ENCODE peak calls at places on chromosomes 5 and 9, in seven cellular contexts. M, G, A, Y, R, C and X are unnamed samples.

GRCh38 chr9:114884787-114885452 is 45.5 kb downstream of the TNFSF8 start:
- DNase-seq in C (peak), R (no peak), Y (no peak), A (no peak), M (no peak), G (no peak), X (no peak)

GRCh38 chr5:150507283-150508020 is 479 bp upstream of the NDST1 start:
- DNase-seq in A (peak), G (no peak), M (no peak), R (no peak), C (no peak), Y (no peak), X (no peak)

GRCh38 chr5:135871268-135871895 is 24.3 kb downstream of the IL9 start:
- DNase-seq in R (no peak), A (no peak), G (no peak), M (no peak), Y (no peak), C (no peak), X (no peak)

GRCh38 chr5:122751293-122751753 is 23.6 kb upstream of the SNX2 start:
- DNase-seq in A (peak), M (no peak), G (no peak), C (peak), R (no peak), Y (peak), X (no peak)

GRCh38 chr9:101162231-101162630 is 133.7 kb downstream of the PLPPR1 start:
- DNase-seq in A (no peak), Y (no peak), G (no peak), C (no peak), M (no peak), R (no peak), X (no peak)

GRCh38 chr9:109968702-109969450 is 188.9 kb downstream of the PALM2AKAP2 start:
- DNase-seq in Y (peak), M (no peak), R (no peak), A (no peak), G (no peak), C (no peak), X (no peak)

GRCh38 chr9:122318284-122318683 is 52.5 kb upstream of the PTGS1 start:
- DNase-seq in R (no peak), A (no peak), Y (no peak), C (no peak), M (no peak), G (no peak), X (no peak)

GRCh38 chr5:139251695-139252288 is 41.7 kb upstream of the MATR3 start:
- DNase-seq in R (no peak), Y (no peak), C (no peak), M (no peak), G (no peak), A (no peak), X (no peak)

GRCh38 chr9:88418715-88419540 is 30.7 kb downstream of the SPIN1 start:
- DNase-seq in A (no peak), R (no peak), M (no peak), Y (peak), G (no peak), C (no peak), X (no peak)

GRCh38 chr9:131732061-131732526 is 7.8 kb downstream of the RAPGEF1 start:
- DNase-seq in Y (no peak), R (no peak), G (peak), M (no peak), C (no peak), A (peak), X (no peak)

GRCh38 chr5:125002727-125003598 is 256.5 kb upstream of the ZNF608 start:
- DNase-seq in G (no peak), Y (no peak), R (no peak), A (no peak), M (no peak), C (no peak), X (no peak)

GRCh38 chr5:66796306-66797292 is 200.4 kb downstream of the MAST4 start:
- DNase-seq in M (no peak), R (no peak), A (no peak), Y (peak), C (no peak), G (no peak), X (no peak)

GRCh38 chr9:21919377-21920362 is 74.5 kb downstream of the CDKN2A start:
- DNase-seq in A (no peak), M (no peak), C (peak), R (peak), Y (peak), G (no peak), X (no peak)

GRCh38 chr5:66553368-66553912 is 42.8 kb upstream of the MAST4 start:
- DNase-seq in M (no peak), C (no peak), R (no peak), G (no peak), A (no peak), Y (no peak), X (no peak)

GRCh38 chr9:128258326-128258725 is 17.5 kb downstream of the GOLGA2 start:
- DNase-seq in Y (no peak), M (no peak), G (no peak), C (no peak), A (no peak), R (no peak), X (no peak)

GRCh38 chr9:37528652-37529072 is 42.9 kb downstream of the POLR1E start:
- DNase-seq in A (no peak), R (no peak), Y (peak), G (no peak), M (no peak), C (no peak), X (no peak)

GRCh38 chr5:157449011-157449723 is 10.8 kb upstream of the NIPAL4 start:
- DNase-seq in A (peak), R (no peak), C (no peak), G (peak), Y (no peak), M (no peak), X (no peak)

GRCh38 chr9:13845460-13845859 is 468.5 kb downstream of the NFIB start:
- DNase-seq in C (no peak), R (no peak), Y (peak), A (no peak), G (no peak), M (no peak), X (no peak)

GRCh38 chr5:72122619-72123018 is 15.3 kb downstream of the MAP1B start:
- DNase-seq in R (no peak), Y (no peak), G (no peak), M (no peak), A (no peak), C (no peak), X (no peak)

GRCh38 chr5:85452322-85453025 is 1067.8 kb upstream of the EDIL3 start:
- DNase-seq in M (no peak), R (no peak), A (no peak), C (peak), G (no peak), Y (no peak), X (no peak)

GRCh38 chr9:95385521-95385920 is 68.0 kb upstream of the FANCC start:
- DNase-seq in M (no peak), G (no peak), C (no peak), A (no peak), R (no peak), Y (no peak), X (no peak)

GRCh38 chr9:133355881-133356357 is 368 bp downstream of the SURF1 start:
- DNase-seq in Y (no peak), C (no peak), A (no peak), G (no peak), M (no peak), R (no peak), X (no peak)

GRCh38 chr5:137361275-137361674 is 137.9 kb downstream of the SPOCK1 start:
- DNase-seq in R (no peak), Y (no peak), A (no peak), M (no peak), G (no peak), C (no peak), X (no peak)
- H3K27ac ChIP-seq in R (no peak), Y (no peak), A (no peak), M (no peak), G (no peak), C (no peak), X (no peak)

GRCh38 chr5:1513326-1514026 is 10.3 kb downstream of the LPCAT1 start:
- DNase-seq in M (no peak), R (no peak), A (peak), G (peak), C (no peak), Y (no peak), X (no peak)

GRCh38 chr5:1511651-1512540 is 11.9 kb downstream of the LPCAT1 start:
- DNase-seq in R (no peak), C (peak), M (no peak), A (no peak), Y (no peak), G (peak), X (no peak)

GRCh38 chr5:1511037-1511436 is 12.7 kb downstream of the LPCAT1 start:
- DNase-seq in A (peak), Y (no peak), G (peak), M (no peak), C (no peak), R (no peak), X (no peak)

GRCh38 chr5:1514027-1514818 is 9.5 kb downstream of the LPCAT1 start:
- DNase-seq in A (peak), Y (no peak), R (no peak), C (no peak), M (no peak), G (peak), X (no peak)

GRCh38 chr5:1512541-1513291 is 11.0 kb downstream of the LPCAT1 start:
- DNase-seq in G (peak), M (no peak), R (no peak), A (peak), Y (no peak), C (no peak), X (no peak)
- H3K27ac ChIP-seq in G (no peak), M (no peak), R (no peak), A (no peak), Y (no peak), C (no peak), X (no peak)

GRCh38 chr5:95779611-95780010 is 42.9 kb downstream of the GLRX start:
- DNase-seq in A (no peak), R (no peak), M (no peak), Y (peak), G (no peak), C (no peak), X (no peak)
- H3K27ac ChIP-seq in A (peak), R (no peak), M (no peak), Y (no peak), G (peak), C (no peak), X (peak)

GRCh38 chr5:143231426-143231825 is 172.1 kb downstream of the NR3C1 start:
- DNase-seq in Y (no peak), C (no peak), M (no peak), A (no peak), G (no peak), R (no peak), X (no peak)

GRCh38 chr5:143235423-143235822 is 168.1 kb downstream of the NR3C1 start:
- DNase-seq in C (no peak), M (no peak), A (no peak), Y (peak), G (no peak), R (no peak), X (no peak)

GRCh38 chr5:143231973-143232812 is 171.3 kb downstream of the NR3C1 start:
- DNase-seq in R (no peak), A (no peak), G (no peak), C (no peak), M (no peak), Y (no peak), X (no peak)

GRCh38 chr5:143233020-143233419 is 170.5 kb downstream of the NR3C1 start:
- DNase-seq in A (no peak), M (no peak), Y (no peak), G (no peak), C (no peak), R (no peak), X (no peak)

DNA sequence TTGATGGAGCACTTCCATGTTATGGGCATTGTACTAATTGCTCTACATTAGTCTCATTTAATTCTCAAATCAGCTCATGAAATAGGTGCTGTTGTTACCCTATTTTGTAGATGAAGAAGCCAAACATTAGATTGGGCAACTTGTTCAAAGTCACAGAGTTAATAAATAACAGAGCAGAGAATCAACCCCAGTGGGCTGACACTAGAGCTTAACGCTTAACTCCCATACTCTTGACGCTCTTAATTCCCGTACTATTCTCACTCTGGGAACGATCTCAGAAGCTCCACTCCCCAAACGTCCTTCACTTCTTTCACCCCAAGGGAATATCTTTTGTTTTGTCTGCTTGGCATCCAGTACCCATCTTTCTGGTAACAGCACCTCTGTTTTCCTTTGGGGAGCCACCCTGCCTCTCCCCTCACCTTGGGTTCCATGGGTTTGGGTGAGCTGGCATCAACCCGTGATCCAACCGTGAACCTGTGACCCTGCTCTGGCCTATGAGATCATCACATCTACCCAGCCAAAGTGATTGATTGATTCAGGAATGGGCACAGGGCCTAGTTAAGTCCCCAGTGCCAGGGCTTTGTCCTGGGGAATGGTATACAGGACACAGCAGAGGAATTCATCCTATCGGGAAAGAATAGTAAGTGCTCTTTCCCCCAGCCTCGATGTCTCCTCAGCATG is 169.2 kb downstream of the NR3C1 start:
- DNase-seq in R (no peak), A (no peak), C (no peak), M (no peak), Y (no peak), G (no peak), X (no peak)
- H3K27ac ChIP-seq in R (no peak), A (no peak), C (no peak), M (no peak), Y (no peak), G (peak), X (no peak)